ENCODE peak calls at places on chromosome 3, in five cellular contexts. One of them, this sample, is unnamed.

GRCh38 chr3:53744351-53744750 is 101.9 kb downstream of the CHDH start:
- DNase-seq in NCI-H1694: no peak
- DNase-seq in HT1080: no peak
- DNase-seq in stimulated activated naive B cell treated with anti-CD40 and anti-IgM and Interleukin-4, amounts not matched to agents 10 μg/mL and 1 μg/mL and 100 μg/mL, for 72 hours: no peak
- DNase-seq in foreskin fibroblast: no peak
- DNase-seq in this sample: no peak

GRCh38 chr3:156298938-156299337 is 178.6 kb downstream of the KCNAB1 start:
- DNase-seq in NCI-H1694: no peak
- DNase-seq in HT1080: no peak
- DNase-seq in stimulated activated naive B cell treated with anti-CD40 and anti-IgM and Interleukin-4, amounts not matched to agents 10 μg/mL and 1 μg/mL and 100 μg/mL, for 72 hours: no peak
- DNase-seq in foreskin fibroblast: no peak
- DNase-seq in this sample: no peak

GRCh38 chr3:35968223-35968622 is 328.9 kb downstream of the ARPP21 start:
- DNase-seq in NCI-H1694: no peak
- DNase-seq in HT1080: no peak
- DNase-seq in stimulated activated naive B cell treated with anti-CD40 and anti-IgM and Interleukin-4, amounts not matched to agents 10 μg/mL and 1 μg/mL and 100 μg/mL, for 72 hours: no peak
- DNase-seq in foreskin fibroblast: no peak
- DNase-seq in this sample: no peak

GRCh38 chr3:147419062-147419701 is 10.0 kb downstream of the ZIC1 start:
- DNase-seq in NCI-H1694: no peak
- DNase-seq in HT1080: no peak
- DNase-seq in stimulated activated naive B cell treated with anti-CD40 and anti-IgM and Interleukin-4, amounts not matched to agents 10 μg/mL and 1 μg/mL and 100 μg/mL, for 72 hours: no peak
- DNase-seq in foreskin fibroblast: peak; percentile 38
- DNase-seq in this sample: peak; percentile 58

GRCh38 chr3:69239063-69239462 is 116.7 kb upstream of the LMOD3 start:
- DNase-seq in NCI-H1694: no peak
- DNase-seq in HT1080: no peak
- DNase-seq in stimulated activated naive B cell treated with anti-CD40 and anti-IgM and Interleukin-4, amounts not matched to agents 10 μg/mL and 1 μg/mL and 100 μg/mL, for 72 hours: no peak
- DNase-seq in foreskin fibroblast: no peak
- DNase-seq in this sample: no peak

GRCh38 chr3:14876942-14877341 is 58.2 kb downstream of the FGD5 start:
- DNase-seq in NCI-H1694: no peak
- DNase-seq in HT1080: no peak
- DNase-seq in stimulated activated naive B cell treated with anti-CD40 and anti-IgM and Interleukin-4, amounts not matched to agents 10 μg/mL and 1 μg/mL and 100 μg/mL, for 72 hours: no peak
- DNase-seq in foreskin fibroblast: peak; percentile 30
- DNase-seq in this sample: peak; percentile 46

GRCh38 chr3:46695962-46696922 is 2.8 kb upstream of the ALS2CL start:
- DNase-seq in NCI-H1694: no peak
- DNase-seq in HT1080: no peak
- DNase-seq in stimulated activated naive B cell treated with anti-CD40 and anti-IgM and Interleukin-4, amounts not matched to agents 10 μg/mL and 1 μg/mL and 100 μg/mL, for 72 hours: no peak
- DNase-seq in foreskin fibroblast: no peak
- DNase-seq in this sample: no peak

GRCh38 chr3:162295323-162295983 is 798.8 kb downstream of the OTOL1 start:
- DNase-seq in NCI-H1694: no peak
- DNase-seq in HT1080: peak; percentile 95
- DNase-seq in stimulated activated naive B cell treated with anti-CD40 and anti-IgM and Interleukin-4, amounts not matched to agents 10 μg/mL and 1 μg/mL and 100 μg/mL, for 72 hours: no peak
- DNase-seq in foreskin fibroblast: peak; percentile 92
- DNase-seq in this sample: no peak

GRCh38 chr3:52392216-52392930 is 52.5 kb downstream of the SEMA3G start:
- DNase-seq in NCI-H1694: no peak
- DNase-seq in HT1080: no peak
- DNase-seq in stimulated activated naive B cell treated with anti-CD40 and anti-IgM and Interleukin-4, amounts not matched to agents 10 μg/mL and 1 μg/mL and 100 μg/mL, for 72 hours: no peak
- DNase-seq in foreskin fibroblast: no peak
- DNase-seq in this sample: no peak

GRCh38 chr3:62368705-62369475 is 4.5 kb downstream of the FEZF2 start:
- DNase-seq in NCI-H1694: no peak
- DNase-seq in HT1080: no peak
- DNase-seq in stimulated activated naive B cell treated with anti-CD40 and anti-IgM and Interleukin-4, amounts not matched to agents 10 μg/mL and 1 μg/mL and 100 μg/mL, for 72 hours: no peak
- DNase-seq in foreskin fibroblast: no peak
- DNase-seq in this sample: peak; percentile 22

GRCh38 chr3:102192575-102192974 is 242.2 kb upstream of the ZPLD1 start:
- DNase-seq in NCI-H1694: no peak
- DNase-seq in HT1080: no peak
- DNase-seq in stimulated activated naive B cell treated with anti-CD40 and anti-IgM and Interleukin-4, amounts not matched to agents 10 μg/mL and 1 μg/mL and 100 μg/mL, for 72 hours: no peak
- DNase-seq in foreskin fibroblast: no peak
- DNase-seq in this sample: no peak

GRCh38 chr3:148955544-148956346 is 35.6 kb upstream of the GYG1 start:
- DNase-seq in NCI-H1694: peak; percentile 60
- DNase-seq in HT1080: peak; percentile 89
- DNase-seq in stimulated activated naive B cell treated with anti-CD40 and anti-IgM and Interleukin-4, amounts not matched to agents 10 μg/mL and 1 μg/mL and 100 μg/mL, for 72 hours: no peak
- DNase-seq in foreskin fibroblast: peak; percentile 89
- DNase-seq in this sample: peak; percentile 66

GRCh38 chr3:106176734-106177133 is 307.9 kb upstream of the CBLB start:
- DNase-seq in NCI-H1694: no peak
- DNase-seq in HT1080: peak; percentile 36
- DNase-seq in stimulated activated naive B cell treated with anti-CD40 and anti-IgM and Interleukin-4, amounts not matched to agents 10 μg/mL and 1 μg/mL and 100 μg/mL, for 72 hours: peak; percentile 54
- DNase-seq in foreskin fibroblast: no peak
- DNase-seq in this sample: no peak

GRCh38 chr3:95097493-95097892 is 1034.6 kb downstream of the NSUN3 start:
- DNase-seq in NCI-H1694: no peak
- DNase-seq in HT1080: no peak
- DNase-seq in stimulated activated naive B cell treated with anti-CD40 and anti-IgM and Interleukin-4, amounts not matched to agents 10 μg/mL and 1 μg/mL and 100 μg/mL, for 72 hours: no peak
- DNase-seq in foreskin fibroblast: no peak
- DNase-seq in this sample: peak; percentile 42

GRCh38 chr3:36373084-36373483 is 7.2 kb upstream of the STAC start:
- DNase-seq in NCI-H1694: no peak
- DNase-seq in HT1080: peak; percentile 79
- DNase-seq in stimulated activated naive B cell treated with anti-CD40 and anti-IgM and Interleukin-4, amounts not matched to agents 10 μg/mL and 1 μg/mL and 100 μg/mL, for 72 hours: no peak
- DNase-seq in foreskin fibroblast: peak; percentile 56
- DNase-seq in this sample: no peak

GRCh38 chr3:6287063-6287462 is 573.9 kb upstream of the GRM7 start:
- DNase-seq in NCI-H1694: no peak
- DNase-seq in HT1080: no peak
- DNase-seq in stimulated activated naive B cell treated with anti-CD40 and anti-IgM and Interleukin-4, amounts not matched to agents 10 μg/mL and 1 μg/mL and 100 μg/mL, for 72 hours: no peak
- DNase-seq in foreskin fibroblast: no peak
- DNase-seq in this sample: no peak

GRCh38 chr3:197547618-197548017 is 8.2 kb downstream of the BDH1 start:
- DNase-seq in NCI-H1694: no peak
- DNase-seq in HT1080: no peak
- DNase-seq in stimulated activated naive B cell treated with anti-CD40 and anti-IgM and Interleukin-4, amounts not matched to agents 10 μg/mL and 1 μg/mL and 100 μg/mL, for 72 hours: no peak
- DNase-seq in foreskin fibroblast: no peak
- DNase-seq in this sample: no peak

GRCh38 chr3:52313774-52314188 is 2.3 kb upstream of the DNAH1 start:
- DNase-seq in NCI-H1694: no peak
- DNase-seq in HT1080: no peak
- DNase-seq in stimulated activated naive B cell treated with anti-CD40 and anti-IgM and Interleukin-4, amounts not matched to agents 10 μg/mL and 1 μg/mL and 100 μg/mL, for 72 hours: peak; percentile 81
- DNase-seq in foreskin fibroblast: no peak
- DNase-seq in this sample: no peak

GRCh38 chr3:128351476-128352085 is 115.1 kb downstream of the DNAJB8 start:
- DNase-seq in NCI-H1694: no peak
- DNase-seq in HT1080: no peak
- DNase-seq in stimulated activated naive B cell treated with anti-CD40 and anti-IgM and Interleukin-4, amounts not matched to agents 10 μg/mL and 1 μg/mL and 100 μg/mL, for 72 hours: no peak
- DNase-seq in foreskin fibroblast: no peak
- DNase-seq in this sample: no peak

GRCh38 chr3:38964646-38965045 is 87.1 kb downstream of the SCN11A start:
- DNase-seq in NCI-H1694: no peak
- DNase-seq in HT1080: no peak
- DNase-seq in stimulated activated naive B cell treated with anti-CD40 and anti-IgM and Interleukin-4, amounts not matched to agents 10 μg/mL and 1 μg/mL and 100 μg/mL, for 72 hours: no peak
- DNase-seq in foreskin fibroblast: no peak
- DNase-seq in this sample: no peak

GRCh38 chr3:68631810-68632545 is 300.4 kb downstream of the TAFA4 start:
- DNase-seq in NCI-H1694: no peak
- DNase-seq in HT1080: no peak
- DNase-seq in stimulated activated naive B cell treated with anti-CD40 and anti-IgM and Interleukin-4, amounts not matched to agents 10 μg/mL and 1 μg/mL and 100 μg/mL, for 72 hours: no peak
- DNase-seq in foreskin fibroblast: no peak
- DNase-seq in this sample: no peak

GRCh38 chr3:88280326-88280725 is 130.6 kb downstream of the C3orf38 start:
- DNase-seq in NCI-H1694: no peak
- DNase-seq in HT1080: no peak
- DNase-seq in stimulated activated naive B cell treated with anti-CD40 and anti-IgM and Interleukin-4, amounts not matched to agents 10 μg/mL and 1 μg/mL and 100 μg/mL, for 72 hours: no peak
- DNase-seq in foreskin fibroblast: no peak
- DNase-seq in this sample: no peak

GRCh38 chr3:25563601-25564000 is 101.1 kb downstream of the TOP2B start:
- DNase-seq in NCI-H1694: no peak
- DNase-seq in HT1080: no peak
- DNase-seq in stimulated activated naive B cell treated with anti-CD40 and anti-IgM and Interleukin-4, amounts not matched to agents 10 μg/mL and 1 μg/mL and 100 μg/mL, for 72 hours: no peak
- DNase-seq in foreskin fibroblast: no peak
- DNase-seq in this sample: no peak

GRCh38 chr3:108488631-108489030 is 21.8 kb downstream of the MYH15 start:
- DNase-seq in NCI-H1694: no peak
- DNase-seq in HT1080: peak; percentile 88
- DNase-seq in stimulated activated naive B cell treated with anti-CD40 and anti-IgM and Interleukin-4, amounts not matched to agents 10 μg/mL and 1 μg/mL and 100 μg/mL, for 72 hours: no peak
- DNase-seq in foreskin fibroblast: peak; percentile 45
- DNase-seq in this sample: no peak

GRCh38 chr3:156449712-156450574 is 105.0 kb downstream of the SSR3 start:
- DNase-seq in NCI-H1694: peak; percentile 32
- DNase-seq in HT1080: peak; percentile 61
- DNase-seq in stimulated activated naive B cell treated with anti-CD40 and anti-IgM and Interleukin-4, amounts not matched to agents 10 μg/mL and 1 μg/mL and 100 μg/mL, for 72 hours: no peak
- DNase-seq in foreskin fibroblast: peak; percentile 22
- DNase-seq in this sample: peak; percentile 41

GRCh38 chr3:57787867-57788623 is 31.9 kb downstream of the SLMAP start:
- DNase-seq in NCI-H1694: no peak
- DNase-seq in HT1080: peak; percentile 44
- DNase-seq in stimulated activated naive B cell treated with anti-CD40 and anti-IgM and Interleukin-4, amounts not matched to agents 10 μg/mL and 1 μg/mL and 100 μg/mL, for 72 hours: no peak
- DNase-seq in foreskin fibroblast: no peak
- DNase-seq in this sample: no peak

GRCh38 chr3:125050486-125051172 is 5.2 kb downstream of the HEG1 start:
- DNase-seq in NCI-H1694: no peak
- DNase-seq in HT1080: no peak
- DNase-seq in stimulated activated naive B cell treated with anti-CD40 and anti-IgM and Interleukin-4, amounts not matched to agents 10 μg/mL and 1 μg/mL and 100 μg/mL, for 72 hours: no peak
- DNase-seq in foreskin fibroblast: no peak
- DNase-seq in this sample: no peak

GRCh38 chr3:139339219-139339906 is 4.5 kb upstream of the MRPS22 start:
- DNase-seq in NCI-H1694: no peak
- DNase-seq in HT1080: no peak
- DNase-seq in stimulated activated naive B cell treated with anti-CD40 and anti-IgM and Interleukin-4, amounts not matched to agents 10 μg/mL and 1 μg/mL and 100 μg/mL, for 72 hours: no peak
- DNase-seq in foreskin fibroblast: peak; percentile 27
- DNase-seq in this sample: no peak

This sample was measured in BE2C.